ENCODE peak calls at places on chromosome 17, in four cellular contexts. A, D, S and Q are unnamed samples.

GRCh38 chr17:59331929-59332889 is 754 bp downstream of the YPEL2 start:
- DNase-seq in A (peak; percentile 30), D (peak; percentile 23), S (no peak), Q (peak; percentile 40)

GRCh38 chr17:77319211-77320031 is 178.7 kb downstream of the SEC14L1 start:
- DNase-seq in A (peak; percentile 94), D (peak; percentile 95), S (peak; percentile 93), Q (peak; percentile 75)

GRCh38 chr17:47644324-47644723 is 5.4 kb upstream of the KPNB1 start:
- DNase-seq in A (no peak), D (no peak), S (no peak), Q (no peak)

GRCh38 chr17:15909481-15909991 is 35.4 kb upstream of the ADORA2B start:
- DNase-seq in A (no peak), D (no peak), S (peak; percentile 82), Q (no peak)

GRCh38 chr17:28950017-28950751 is 1.1 kb downstream of the PHF12 start:
- DNase-seq in A (peak; percentile 56), D (peak; percentile 42), S (peak; percentile 64), Q (peak; percentile 44)

GRCh38 chr17:66281671-66282369 is 20.6 kb upstream of the PRKCA start:
- DNase-seq in A (no peak), D (no peak), S (peak; percentile 16), Q (no peak)

GRCh38 chr17:65371702-65372101 is 189.7 kb downstream of the AXIN2 start:
- DNase-seq in A (peak; percentile 20), D (peak; percentile 9), S (no peak), Q (no peak)

GRCh38 chr17:46121165-46121764 is 72.0 kb downstream of the KANSL1 start:
- DNase-seq in A (no peak), D (no peak), S (no peak), Q (no peak)

GRCh38 chr17:13619462-13619861 is 17.7 kb upstream of the HS3ST3A1 start:
- DNase-seq in A (no peak), D (no peak), S (no peak), Q (peak; percentile 7)

GRCh38 chr17:61468263-61468907 is 16.2 kb downstream of the TBX4 start:
- DNase-seq in A (no peak), D (no peak), S (no peak), Q (no peak)

GRCh38 chr17:50632637-50633036 is 2.0 kb upstream of the ABCC3 start:
- DNase-seq in A (no peak), D (no peak), S (no peak), Q (no peak)

GRCh38 chr17:46122486-46122871 is 70.8 kb downstream of the KANSL1 start:
- DNase-seq in A (no peak), D (no peak), S (no peak), Q (no peak)

DNA sequence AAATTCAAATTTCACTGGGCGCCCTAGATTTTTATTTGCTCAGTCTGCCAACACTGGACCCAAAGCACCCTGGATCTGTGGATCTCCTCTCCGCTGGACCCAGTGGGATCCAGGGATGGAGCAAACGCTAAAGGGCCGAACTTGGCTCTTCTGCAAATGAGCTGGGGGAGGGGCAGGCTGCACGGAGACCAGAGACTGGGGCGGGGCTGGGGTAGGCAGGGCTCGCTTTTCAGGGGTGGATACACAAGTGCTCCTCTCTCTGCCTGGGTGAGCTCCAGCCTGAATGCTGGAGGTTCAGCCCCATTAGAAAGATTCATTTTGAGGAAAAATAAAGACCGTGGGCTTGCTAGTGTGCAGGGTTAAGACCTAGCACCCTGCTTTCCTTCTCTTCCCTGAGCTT is 8.9 kb downstream of the CBX4 start:
- DNase-seq in A (no peak), D (no peak), S (no peak), Q (no peak)
- H3K4me1 ChIP-seq in A (peaks cover 16% of the 10 kb centered on the region), D (peaks cover 38% of the 10 kb centered on the region), S (peaks cover 65% of the 10 kb centered on the region), Q (peaks cover 3% of the 10 kb centered on the region)

DNA sequence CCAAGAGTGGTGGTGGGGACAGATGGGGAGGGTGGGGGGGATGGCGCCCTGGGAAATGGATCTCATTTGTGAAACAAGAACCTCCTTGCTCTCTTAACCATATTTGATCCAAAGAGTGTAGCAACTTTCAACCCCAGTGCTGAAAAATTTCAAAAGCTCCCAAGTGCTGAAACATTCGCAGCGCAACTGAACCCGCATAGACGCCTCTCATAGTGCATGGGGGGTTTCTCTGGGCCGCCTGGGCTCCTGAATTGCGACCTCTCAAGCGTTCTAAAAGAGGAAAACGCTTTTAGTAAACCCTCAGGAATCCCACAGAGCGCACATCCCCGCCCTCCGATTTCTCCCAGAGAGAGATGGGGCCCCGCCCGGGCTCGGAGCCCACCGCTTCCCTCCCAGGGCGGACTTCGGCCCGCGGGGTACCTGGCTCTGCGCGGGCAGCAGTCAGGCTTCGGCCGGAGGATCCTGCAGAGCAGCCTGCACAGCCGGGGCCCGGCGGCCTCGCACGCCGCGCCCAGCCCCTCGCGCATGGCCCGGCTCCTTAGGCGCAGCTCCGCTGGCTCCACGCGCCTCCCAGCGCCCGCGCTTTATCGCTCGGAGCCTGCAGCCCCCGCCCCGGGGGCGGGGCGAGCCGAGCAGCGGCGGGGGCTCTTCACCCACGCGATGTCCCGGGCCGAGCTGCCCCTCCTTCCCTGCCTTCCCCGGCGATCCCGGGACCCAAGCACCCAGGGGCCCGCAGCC is 7.0 kb downstream of the NOS2 start:
- DNase-seq in A (no peak), D (no peak), S (no peak), Q (peak; percentile 10)
- H3K4me3 ChIP-seq in A (peak overlapping the region; percentile 15), D (no peak overlapping the region), S (peak overlapping the region; percentile 53), Q (no peak overlapping the region)

GRCh38 chr17:1626333-1626732 is 2.3 kb downstream of the SLC43A2 start:
- DNase-seq in A (no peak), D (no peak), S (no peak), Q (no peak)
- TF ChIP-seq CTCF in A (no peak), D (no peak), S (no peak), Q (no peak)

GRCh38 chr17:39208893-39209292 is 8.8 kb downstream of the RPL19 start:
- DNase-seq in A (no peak), D (no peak), S (peak; percentile 54), Q (peak; percentile 62)
- H3K4me1 ChIP-seq in A (peaks cover 36% of the 10 kb centered on the region), D (peaks cover 17% of the 10 kb centered on the region), S (peaks cover 30% of the 10 kb centered on the region), Q (peaks cover 13% of the 10 kb centered on the region)

GRCh38 chr17:63150994-63151464 is 185.0 kb downstream of the TANC2 start:
- DNase-seq in A (no peak), D (no peak), S (no peak), Q (no peak)

GRCh38 chr17:63151981-63152523 is 186.0 kb downstream of the TANC2 start:
- DNase-seq in A (no peak), D (no peak), S (no peak), Q (no peak)

GRCh38 chr17:63154586-63155244 is 188.7 kb downstream of the TANC2 start:
- DNase-seq in A (no peak), D (no peak), S (no peak), Q (no peak)

GRCh38 chr17:63150466-63150865 is 184.4 kb downstream of the TANC2 start:
- DNase-seq in A (no peak), D (no peak), S (no peak), Q (no peak)

DNA sequence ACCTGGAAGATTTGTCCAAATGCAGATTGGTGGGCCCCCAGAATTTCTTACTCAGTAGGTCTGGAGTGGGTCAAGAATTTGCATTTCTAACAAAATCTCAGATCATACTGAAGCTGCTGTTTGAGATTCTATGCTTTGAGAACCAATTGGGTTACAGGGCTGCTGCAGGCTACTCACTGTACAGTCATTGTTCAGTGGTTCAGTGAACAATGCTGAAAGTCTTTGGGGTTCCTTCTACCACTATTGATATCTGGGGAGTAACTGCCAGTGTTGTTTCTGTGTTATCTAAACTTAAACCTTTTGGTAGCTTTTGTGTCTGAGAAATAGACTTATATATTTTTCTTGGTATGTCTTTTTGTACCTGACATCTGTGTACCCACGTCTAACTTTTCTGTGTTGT is 187.5 kb downstream of the TANC2 start:
- DNase-seq in A (no peak), D (no peak), S (no peak), Q (no peak)
- H3K4me3 ChIP-seq in A (no peak overlapping the region), D (no peak overlapping the region), S (no peak overlapping the region), Q (no peak overlapping the region)

GRCh38 chr17:73623247-73623646 is 21.0 kb downstream of the SDK2 start:
- DNase-seq in A (no peak), D (no peak), S (no peak), Q (no peak)

GRCh38 chr17:73621685-73622084 is 22.6 kb downstream of the SDK2 start:
- DNase-seq in A (no peak), D (no peak), S (no peak), Q (no peak)

GRCh38 chr17:73616873-73617430 is 27.3 kb downstream of the SDK2 start:
- DNase-seq in A (no peak), D (no peak), S (no peak), Q (no peak)

GRCh38 chr17:73622381-73622780 is 21.9 kb downstream of the SDK2 start:
- DNase-seq in A (no peak), D (no peak), S (no peak), Q (no peak)

GRCh38 chr17:73620414-73620813 is 23.8 kb downstream of the SDK2 start:
- DNase-seq in A (no peak), D (no peak), S (no peak), Q (no peak)
- TF ChIP-seq CTCF in A (no peak), D (no peak), S (no peak), Q (no peak)

GRCh38 chr17:82225368-82226029 is 3.3 kb upstream of the SLC16A3 start:
- DNase-seq in A (no peak), D (no peak), S (no peak), Q (peak; percentile 14)
- H3K4me1 ChIP-seq in A (peaks cover 9% of the 10 kb centered on the region), D (no peaks in the 10 kb centered on the region), S (peaks cover 10% of the 10 kb centered on the region), Q (no peaks in the 10 kb centered on the region)

DNA sequence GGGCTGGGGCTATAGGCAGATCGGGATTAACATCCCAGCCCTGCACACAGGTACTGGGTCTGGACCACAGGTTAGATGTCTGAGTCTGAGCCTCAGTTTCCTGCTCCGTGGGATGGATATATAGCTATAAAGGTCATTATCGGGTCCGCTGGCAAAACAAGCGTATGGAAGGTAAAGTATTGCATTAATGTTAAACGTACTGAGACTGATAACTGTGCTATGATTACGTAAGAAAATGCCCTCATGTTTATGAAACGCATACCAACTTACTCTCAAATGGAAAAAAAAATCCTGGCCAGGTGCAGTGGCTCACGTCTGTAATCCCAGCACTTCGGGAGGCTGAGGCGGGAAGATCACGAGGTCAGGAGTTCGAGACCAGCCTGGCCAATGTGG is 135.2 kb downstream of the CCDC182 start:
- DNase-seq in A (no peak), D (no peak), S (no peak), Q (no peak)
- H3K4me3 ChIP-seq in A (no peak overlapping the region), D (no peak overlapping the region), S (no peak overlapping the region), Q (no peak overlapping the region)

GRCh38 chr17:2191227-2191626 is 112.4 kb downstream of the SMG6 start:
- DNase-seq in A (no peak), D (no peak), S (no peak), Q (no peak)
- TF ChIP-seq CTCF in A (no peak), D (no peak), S (no peak), Q (no peak)

GRCh38 chr17:40462343-40463121 is 19.3 kb downstream of the IGFBP4 start:
- DNase-seq in A (no peak), D (no peak), S (peak; percentile 60), Q (peak; percentile 46)

GRCh38 chr17:40461036-40461721 is 17.9 kb downstream of the IGFBP4 start:
- DNase-seq in A (no peak), D (no peak), S (peak; percentile 71), Q (peak; percentile 48)

GRCh38 chr17:40464392-40464855 is 21.2 kb downstream of the IGFBP4 start:
- DNase-seq in A (no peak), D (no peak), S (peak; percentile 79), Q (no peak)

GRCh38 chr17:40461774-40462342 is 18.6 kb downstream of the IGFBP4 start:
- DNase-seq in A (no peak), D (no peak), S (peak; percentile 66), Q (peak; percentile 70)

GRCh38 chr17:40463122-40463550 is 19.9 kb downstream of the IGFBP4 start:
- DNase-seq in A (no peak), D (no peak), S (peak; percentile 76), Q (no peak)
- H3K4me1 ChIP-seq in A (peaks cover 4% of the 10 kb centered on the region), D (no peaks in the 10 kb centered on the region), S (peaks cover 59% of the 10 kb centered on the region), Q (peaks cover 40% of the 10 kb centered on the region)